ENCODE peak calls at places on chromosomes 12 and 14, in five cellular contexts. T is HepG2, G is A549, I is K562, D is H1. W is an unnamed sample.
A peak's percentile ranks its signal among the peaks of the same experiment; 100 is the strongest.

GRCh38 chr14:85883971-85884370 is 354.0 kb downstream of the FLRT2 start:
- DNase-seq in T (no peak), G (no peak), I (no peak), D (no peak), W (no peak)

GRCh38 chr14:69054030-69054429 is 74.9 kb upstream of the ACTN1 start:
- DNase-seq in T (no peak), G (no peak), I (no peak), D (no peak), W (no peak)

GRCh38 chr12:49323524-49324097 is 556 bp downstream of the TROAP start:
- DNase-seq in T (no peak), G (no peak), I (no peak), D (no peak), W (no peak)

GRCh38 chr12:1130164-1130563 is 139.1 kb downstream of the ERC1 start:
- DNase-seq in T (peak; percentile 83), G (peak; percentile 53), I (peak; percentile 36), D (no peak), W (no peak)

GRCh38 chr12:107369679-107370078 is 276.3 kb upstream of the CRY1 start:
- DNase-seq in T (no peak), G (no peak), I (no peak), D (no peak), W (no peak)

GRCh38 chr14:24408764-24409163 is 10.0 kb downstream of the NYNRIN start:
- DNase-seq in T (no peak), G (no peak), I (no peak), D (no peak), W (no peak)

GRCh38 chr12:32586390-32586789 is 92.7 kb upstream of the DNM1L start:
- DNase-seq in T (no peak), G (no peak), I (no peak), D (no peak), W (peak; percentile 54)

GRCh38 chr12:93848453-93849120 is 171.4 kb downstream of the CRADD start:
- DNase-seq in T (no peak), G (no peak), I (no peak), D (no peak), W (no peak)

GRCh38 chr14:94044476-94045091 is 18.4 kb downstream of the OTUB2 start:
- DNase-seq in T (no peak), G (no peak), I (no peak), D (no peak), W (no peak)

GRCh38 chr12:106106892-106107291 is 31.9 kb downstream of the NUAK1 start:
- DNase-seq in T (no peak), G (peak; percentile 77), I (no peak), D (no peak), W (peak; percentile 58)

GRCh38 chr12:109309441-109310246 is 560 bp upstream of the FOXN4 start:
- DNase-seq in T (no peak), G (no peak), I (no peak), D (peak; percentile 69), W (no peak)

GRCh38 chr12:54054442-54055332 is 1.1 kb downstream of the HOXC4 start:
- DNase-seq in T (no peak), G (no peak), I (no peak), D (no peak), W (no peak)

GRCh38 chr12:47835831-47836155 is 16.1 kb upstream of the HDAC7 start:
- DNase-seq in T (no peak), G (no peak), I (no peak), D (no peak), W (no peak)

GRCh38 chr12:77167801-77168200 is 102.4 kb upstream of the E2F7 start:
- DNase-seq in T (no peak), G (no peak), I (no peak), D (no peak), W (no peak)

GRCh38 chr14:95609398-95609990 is 74.6 kb downstream of the GLRX5 start:
- DNase-seq in T (peak; percentile 39), G (peak; percentile 53), I (peak; percentile 20), D (peak; percentile 80), W (peak; percentile 23)

GRCh38 chr12:124703852-124704251 is 136.4 kb upstream of the NCOR2 start:
- DNase-seq in T (peak; percentile 67), G (no peak), I (no peak), D (no peak), W (no peak)

GRCh38 chr12:226401-226800 is 12.4 kb upstream of the SLC6A12 start:
- DNase-seq in T (no peak), G (no peak), I (no peak), D (no peak), W (no peak)

GRCh38 chr14:23360496-23360895 is 4.5 kb downstream of the EFS start:
- DNase-seq in T (peak; percentile 54), G (peak; percentile 57), I (peak; percentile 50), D (peak; percentile 66), W (no peak)

GRCh38 chr12:60265741-60266140 is 669.9 kb downstream of the SLC16A7 start:
- DNase-seq in T (no peak), G (peak; percentile 51), I (no peak), D (no peak), W (no peak)

GRCh38 chr14:55373784-55374725 is 37.6 kb downstream of the ATG14 start:
- DNase-seq in T (no peak), G (no peak), I (no peak), D (no peak), W (peak; percentile 77)

GRCh38 chr12:31008961-31009840 is 64.5 kb upstream of the DDX11 start:
- DNase-seq in T (no peak), G (no peak), I (no peak), D (no peak), W (no peak)

GRCh38 chr12:48183091-48183875 is at the start of gene CCDC184:
- DNase-seq in T (no peak), G (peak; percentile 90), I (peak; percentile 47), D (peak; percentile 83), W (peak; percentile 73)

GRCh38 chr12:9070351-9070750 is 45.4 kb downstream of the A2M start:
- DNase-seq in T (no peak), G (no peak), I (no peak), D (no peak), W (no peak)

GRCh38 chr12:125376422-125376821 is 311.2 kb downstream of the AACS start:
- DNase-seq in T (no peak), G (no peak), I (no peak), D (no peak), W (no peak)

GRCh38 chr12:1864456-1864855 is 44.1 kb downstream of the LRTM2 start:
- DNase-seq in T (no peak), G (no peak), I (no peak), D (no peak), W (no peak)

GRCh38 chr14:74531011-74531410 is 37.4 kb downstream of the ISCA2 start:
- DNase-seq in T (no peak), G (no peak), I (no peak), D (no peak), W (no peak)

GRCh38 chr12:64169999-64170398 is 52.1 kb downstream of the KICS2 start:
- DNase-seq in T (no peak), G (no peak), I (no peak), D (no peak), W (no peak)
- TF ChIP-seq MAFK in T (no peak), G (no peak), I (no peak), D (no peak), W (no peak)

GRCh38 chr12:17020765-17021164 is 414.8 kb upstream of the LMO3 start:
- DNase-seq in T (no peak), G (no peak), I (no peak), D (no peak), W (no peak)

GRCh38 chr12:17015501-17015900 is 409.5 kb upstream of the LMO3 start:
- DNase-seq in T (no peak), G (no peak), I (no peak), D (no peak), W (no peak)

GRCh38 chr12:17016116-17016864 is 410.3 kb upstream of the LMO3 start:
- DNase-seq in T (no peak), G (no peak), I (no peak), D (no peak), W (no peak)

DNA sequence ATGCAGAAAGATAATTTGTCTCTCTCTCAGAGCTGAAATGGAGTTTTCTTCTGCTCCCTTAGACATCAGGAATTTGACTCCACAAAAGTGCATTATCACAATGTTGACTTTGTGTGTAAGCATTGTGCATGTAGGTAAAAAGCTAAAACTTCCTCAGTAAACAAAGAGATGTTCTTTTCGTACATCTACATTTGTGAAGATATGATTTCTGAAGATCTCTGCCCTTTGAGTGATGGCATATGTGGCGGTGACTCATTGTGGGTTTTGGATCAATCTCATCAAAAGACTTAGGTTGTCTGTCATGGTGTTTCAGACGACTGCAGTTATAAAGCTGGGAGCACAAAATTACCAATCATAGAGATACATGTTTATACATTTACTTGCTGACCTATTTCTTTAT is 411.4 kb upstream of the LMO3 start:
- DNase-seq in T (no peak), G (peak; percentile 25), I (no peak), D (no peak), W (no peak)
- TF ChIP-seq MAFK in T (no peak), G (no peak), I (no peak), D (no peak), W (no peak)

GRCh38 chr12:15322164-15323054 is at the start of gene PTPRO:
- DNase-seq in T (no peak), G (peak; percentile 6), I (no peak), D (peak; percentile 77), W (no peak)
- TF ChIP-seq MAFK in T (no peak), G (no peak), I (no peak), D (no peak), W (no peak)

DNA sequence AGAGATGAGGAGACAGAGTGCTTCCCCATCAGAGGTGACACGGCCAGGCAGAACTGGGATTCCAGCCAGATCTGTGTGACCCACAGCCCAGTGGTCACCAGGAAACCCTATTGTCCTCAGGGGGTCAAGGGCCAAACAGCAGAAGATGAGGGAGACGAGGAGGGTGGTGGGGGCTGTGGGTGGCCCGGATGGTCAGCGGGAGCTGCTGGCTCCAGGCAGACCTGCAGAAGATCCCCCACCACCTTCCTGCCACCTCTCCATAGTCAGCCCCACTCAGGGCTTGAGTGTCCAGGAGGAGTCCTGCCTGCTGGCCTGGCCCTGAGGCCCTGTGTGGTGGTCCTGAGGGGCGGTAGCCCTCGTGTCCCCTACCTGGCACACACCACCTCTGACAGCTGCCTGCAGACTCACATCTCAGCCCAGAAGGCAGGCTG is 136.8 kb downstream of the CALM1 start:
- DNase-seq in T (no peak), G (no peak), I (peak; percentile 51), D (no peak), W (no peak)
- TF ChIP-seq MAFK in T (no peak), G (no peak), I (no peak), D (no peak), W (no peak)

DNA sequence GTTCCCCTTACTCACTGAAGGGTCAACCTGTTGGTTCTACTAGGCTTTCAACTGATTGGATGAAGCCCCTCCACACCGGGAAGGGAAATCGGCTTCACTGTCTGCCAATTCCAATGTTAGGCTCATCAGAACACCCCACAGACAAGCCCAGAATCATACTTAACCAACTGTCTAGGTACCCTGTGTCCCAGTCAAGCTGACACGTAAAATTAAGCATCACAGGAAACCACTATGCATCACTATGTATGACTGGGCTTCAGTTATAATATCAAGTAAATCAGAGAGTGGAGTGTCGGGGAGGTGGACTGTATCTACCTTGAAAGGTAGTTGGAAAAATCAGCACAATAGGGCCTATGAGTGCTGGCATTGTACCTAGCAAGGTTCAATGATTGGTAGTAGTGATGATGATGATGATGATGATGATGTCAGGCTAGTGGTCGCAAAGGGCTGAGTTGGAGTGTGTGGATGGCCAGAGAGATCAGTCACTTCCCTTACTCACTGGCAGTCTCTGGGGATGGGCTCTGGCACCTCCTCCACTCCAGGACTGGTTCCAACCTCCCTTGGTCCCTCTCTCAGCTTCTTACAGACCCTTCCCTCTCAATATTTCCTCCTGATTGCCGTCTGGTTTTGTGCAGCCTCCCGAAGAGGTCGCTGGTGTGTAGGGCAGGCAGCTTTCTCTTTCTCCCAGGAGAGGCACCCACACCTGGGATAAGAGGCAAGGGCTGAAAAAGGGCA is 3.3 kb upstream of the ATG101 start:
- DNase-seq in T (no peak), G (no peak), I (no peak), D (no peak), W (peak; percentile 58)
- TF ChIP-seq MAFK in T (no peak), G (no peak), I (no peak), D (no peak), W (no peak)

GRCh38 chr12:91986084-91986483 is 159.6 kb downstream of the BTG1 start:
- DNase-seq in T (peak; percentile 10), G (peak; percentile 39), I (no peak), D (no peak), W (peak; percentile 31)
- TF ChIP-seq MAFK in T (no peak), G (no peak), I (no peak), D (no peak), W (no peak)